ENCODE peak calls at places on chromosomes 12 and 14, in eight cellular contexts. One of them, this sample, is unnamed.

GRCh38 chr12:65300067-65300466 is 21.6 kb downstream of the MSRB3 start:
- DNase-seq in left ventricle myocardium inferior: no peak
- DNase-seq in activated CD4-positive, alpha-beta T cell treated with anti-CD3 and anti-CD28 coated beads, Interleukin-2, amount 50 U/mL, for 1 hour: no peak
- DNase-seq in NCI-H1105: no peak
- DNase-seq in neural crest cell: no peak
- DNase-seq in left kidney: peak
- DNase-seq in adipocyte: no peak
- DNase-seq in fibroblast of lung: no peak
- DNase-seq in this sample: no peak

GRCh38 chr12:32903763-32904162 is 7.2 kb upstream of the PKP2 start:
- DNase-seq in left ventricle myocardium inferior: no peak
- DNase-seq in activated CD4-positive, alpha-beta T cell treated with anti-CD3 and anti-CD28 coated beads, Interleukin-2, amount 50 U/mL, for 1 hour: no peak
- DNase-seq in NCI-H1105: no peak
- DNase-seq in neural crest cell: no peak
- DNase-seq in left kidney: no peak
- DNase-seq in adipocyte: no peak
- DNase-seq in fibroblast of lung: no peak
- DNase-seq in this sample: no peak

GRCh38 chr14:70624972-70625371 is 16.7 kb upstream of the TTC9 start:
- DNase-seq in left ventricle myocardium inferior: no peak
- DNase-seq in activated CD4-positive, alpha-beta T cell treated with anti-CD3 and anti-CD28 coated beads, Interleukin-2, amount 50 U/mL, for 1 hour: no peak
- DNase-seq in NCI-H1105: no peak
- DNase-seq in neural crest cell: no peak
- DNase-seq in left kidney: peak
- DNase-seq in adipocyte: no peak
- DNase-seq in fibroblast of lung: no peak
- DNase-seq in this sample: no peak

GRCh38 chr14:58829594-58829993 is 191.8 kb downstream of the DACT1 start:
- DNase-seq in left ventricle myocardium inferior: no peak
- DNase-seq in activated CD4-positive, alpha-beta T cell treated with anti-CD3 and anti-CD28 coated beads, Interleukin-2, amount 50 U/mL, for 1 hour: no peak
- DNase-seq in NCI-H1105: peak
- DNase-seq in neural crest cell: no peak
- DNase-seq in left kidney: no peak
- DNase-seq in adipocyte: peak
- DNase-seq in fibroblast of lung: peak
- DNase-seq in this sample: no peak

GRCh38 chr12:467591-467990 is 7.9 kb downstream of the B4GALNT3 start:
- DNase-seq in left ventricle myocardium inferior: no peak
- DNase-seq in activated CD4-positive, alpha-beta T cell treated with anti-CD3 and anti-CD28 coated beads, Interleukin-2, amount 50 U/mL, for 1 hour: no peak
- DNase-seq in NCI-H1105: no peak
- DNase-seq in neural crest cell: no peak
- DNase-seq in left kidney: no peak
- DNase-seq in adipocyte: no peak
- DNase-seq in fibroblast of lung: no peak
- DNase-seq in this sample: no peak

GRCh38 chr14:24315807-24316596 is 4.7 kb downstream of the LTB4R start:
- DNase-seq in left ventricle myocardium inferior: peak
- DNase-seq in activated CD4-positive, alpha-beta T cell treated with anti-CD3 and anti-CD28 coated beads, Interleukin-2, amount 50 U/mL, for 1 hour: no peak
- DNase-seq in NCI-H1105: peak
- DNase-seq in neural crest cell: no peak
- DNase-seq in left kidney: peak
- DNase-seq in adipocyte: no peak
- DNase-seq in fibroblast of lung: no peak
- DNase-seq in this sample: no peak

GRCh38 chr12:130203151-130203550 is 40.9 kb downstream of the FZD10 start:
- DNase-seq in left ventricle myocardium inferior: no peak
- DNase-seq in activated CD4-positive, alpha-beta T cell treated with anti-CD3 and anti-CD28 coated beads, Interleukin-2, amount 50 U/mL, for 1 hour: no peak
- DNase-seq in NCI-H1105: no peak
- DNase-seq in neural crest cell: no peak
- DNase-seq in left kidney: peak
- DNase-seq in adipocyte: no peak
- DNase-seq in fibroblast of lung: no peak
- DNase-seq in this sample: no peak

GRCh38 chr12:66014818-66015217 is 115.7 kb downstream of the LLPH start:
- DNase-seq in left ventricle myocardium inferior: no peak
- DNase-seq in activated CD4-positive, alpha-beta T cell treated with anti-CD3 and anti-CD28 coated beads, Interleukin-2, amount 50 U/mL, for 1 hour: no peak
- DNase-seq in NCI-H1105: no peak
- DNase-seq in neural crest cell: no peak
- DNase-seq in left kidney: no peak
- DNase-seq in adipocyte: peak
- DNase-seq in fibroblast of lung: peak
- DNase-seq in this sample: peak

GRCh38 chr12:70849265-70849960 is 71.1 kb downstream of the PTPRR start:
- DNase-seq in left ventricle myocardium inferior: no peak
- DNase-seq in activated CD4-positive, alpha-beta T cell treated with anti-CD3 and anti-CD28 coated beads, Interleukin-2, amount 50 U/mL, for 1 hour: no peak
- DNase-seq in NCI-H1105: peak
- DNase-seq in neural crest cell: no peak
- DNase-seq in left kidney: peak
- DNase-seq in adipocyte: peak
- DNase-seq in fibroblast of lung: peak
- DNase-seq in this sample: peak

GRCh38 chr14:34920339-34920738 is 45.2 kb upstream of the BAZ1A start:
- DNase-seq in left ventricle myocardium inferior: no peak
- DNase-seq in activated CD4-positive, alpha-beta T cell treated with anti-CD3 and anti-CD28 coated beads, Interleukin-2, amount 50 U/mL, for 1 hour: no peak
- DNase-seq in NCI-H1105: no peak
- DNase-seq in neural crest cell: no peak
- DNase-seq in left kidney: no peak
- DNase-seq in adipocyte: no peak
- DNase-seq in fibroblast of lung: peak
- DNase-seq in this sample: no peak

GRCh38 chr14:89481167-89481566 is 64.1 kb upstream of the FOXN3 start:
- DNase-seq in left ventricle myocardium inferior: peak
- DNase-seq in activated CD4-positive, alpha-beta T cell treated with anti-CD3 and anti-CD28 coated beads, Interleukin-2, amount 50 U/mL, for 1 hour: no peak
- DNase-seq in NCI-H1105: no peak
- DNase-seq in neural crest cell: no peak
- DNase-seq in left kidney: no peak
- DNase-seq in adipocyte: no peak
- DNase-seq in fibroblast of lung: no peak
- DNase-seq in this sample: no peak

GRCh38 chr14:99602054-99602787 is 1.8 kb downstream of the CCDC85C start:
- DNase-seq in left ventricle myocardium inferior: no peak
- DNase-seq in activated CD4-positive, alpha-beta T cell treated with anti-CD3 and anti-CD28 coated beads, Interleukin-2, amount 50 U/mL, for 1 hour: no peak
- DNase-seq in NCI-H1105: no peak
- DNase-seq in neural crest cell: no peak
- DNase-seq in left kidney: peak
- DNase-seq in adipocyte: peak
- DNase-seq in fibroblast of lung: no peak
- DNase-seq in this sample: peak

GRCh38 chr12:100576311-100577036 is 3.0 kb downstream of the GAS2L3 start:
- DNase-seq in left ventricle myocardium inferior: no peak
- DNase-seq in activated CD4-positive, alpha-beta T cell treated with anti-CD3 and anti-CD28 coated beads, Interleukin-2, amount 50 U/mL, for 1 hour: no peak
- DNase-seq in NCI-H1105: no peak
- DNase-seq in neural crest cell: no peak
- DNase-seq in left kidney: no peak
- DNase-seq in adipocyte: peak
- DNase-seq in fibroblast of lung: peak
- DNase-seq in this sample: no peak

GRCh38 chr14:52878469-52878868 is 72.4 kb downstream of the FERMT2 start:
- DNase-seq in left ventricle myocardium inferior: no peak
- DNase-seq in activated CD4-positive, alpha-beta T cell treated with anti-CD3 and anti-CD28 coated beads, Interleukin-2, amount 50 U/mL, for 1 hour: no peak
- DNase-seq in NCI-H1105: no peak
- DNase-seq in neural crest cell: no peak
- DNase-seq in left kidney: no peak
- DNase-seq in adipocyte: peak
- DNase-seq in fibroblast of lung: peak
- DNase-seq in this sample: no peak

GRCh38 chr14:90114554-90114953 is 52.8 kb downstream of the KCNK13 start:
- DNase-seq in left ventricle myocardium inferior: no peak
- DNase-seq in activated CD4-positive, alpha-beta T cell treated with anti-CD3 and anti-CD28 coated beads, Interleukin-2, amount 50 U/mL, for 1 hour: no peak
- DNase-seq in NCI-H1105: no peak
- DNase-seq in neural crest cell: no peak
- DNase-seq in left kidney: peak
- DNase-seq in adipocyte: no peak
- DNase-seq in fibroblast of lung: no peak
- DNase-seq in this sample: no peak

GRCh38 chr14:94559638-94560290 is 1.5 kb upstream of the SERPINA4 start:
- DNase-seq in left ventricle myocardium inferior: no peak
- DNase-seq in activated CD4-positive, alpha-beta T cell treated with anti-CD3 and anti-CD28 coated beads, Interleukin-2, amount 50 U/mL, for 1 hour: no peak
- DNase-seq in NCI-H1105: no peak
- DNase-seq in neural crest cell: no peak
- DNase-seq in left kidney: no peak
- DNase-seq in adipocyte: no peak
- DNase-seq in fibroblast of lung: no peak
- DNase-seq in this sample: no peak

GRCh38 chr12:128830505-128830893 is 6.7 kb upstream of the SLC15A4 start:
- DNase-seq in left ventricle myocardium inferior: no peak
- DNase-seq in activated CD4-positive, alpha-beta T cell treated with anti-CD3 and anti-CD28 coated beads, Interleukin-2, amount 50 U/mL, for 1 hour: no peak
- DNase-seq in NCI-H1105: no peak
- DNase-seq in neural crest cell: no peak
- DNase-seq in left kidney: no peak
- DNase-seq in adipocyte: no peak
- DNase-seq in fibroblast of lung: no peak
- DNase-seq in this sample: peak

GRCh38 chr14:32559595-32559994 is 230.5 kb downstream of the AKAP6 start:
- DNase-seq in left ventricle myocardium inferior: no peak
- DNase-seq in activated CD4-positive, alpha-beta T cell treated with anti-CD3 and anti-CD28 coated beads, Interleukin-2, amount 50 U/mL, for 1 hour: no peak
- DNase-seq in NCI-H1105: no peak
- DNase-seq in neural crest cell: no peak
- DNase-seq in left kidney: no peak
- DNase-seq in adipocyte: peak
- DNase-seq in fibroblast of lung: no peak
- DNase-seq in this sample: peak

GRCh38 chr12:32448581-32448980 is 49.2 kb downstream of the FGD4 start:
- DNase-seq in left ventricle myocardium inferior: no peak
- DNase-seq in activated CD4-positive, alpha-beta T cell treated with anti-CD3 and anti-CD28 coated beads, Interleukin-2, amount 50 U/mL, for 1 hour: no peak
- DNase-seq in NCI-H1105: no peak
- DNase-seq in neural crest cell: no peak
- DNase-seq in left kidney: peak
- DNase-seq in adipocyte: no peak
- DNase-seq in fibroblast of lung: no peak
- DNase-seq in this sample: no peak

GRCh38 chr12:116657921-116658495 is 79.9 kb downstream of the SPRING1 start:
- DNase-seq in left ventricle myocardium inferior: no peak
- DNase-seq in activated CD4-positive, alpha-beta T cell treated with anti-CD3 and anti-CD28 coated beads, Interleukin-2, amount 50 U/mL, for 1 hour: no peak
- DNase-seq in NCI-H1105: no peak
- DNase-seq in neural crest cell: no peak
- DNase-seq in left kidney: no peak
- DNase-seq in adipocyte: peak
- DNase-seq in fibroblast of lung: no peak
- DNase-seq in this sample: no peak

This sample was measured in NCI-H82.